ENCODE peak calls at places on chromosomes 6 and 20, in four cellular contexts. N is brain microvascular endothelial cell, S is fibroblast of pulmonary artery, L is mammary epithelial cell. I is an unnamed sample.

GRCh38 chr6:122839477-122839876 is 50.4 kb downstream of the SMPDL3A start:
- DNase-seq in N (peak; percentile 61), S (peak; percentile 70), L (peak; percentile 48), I (peak; percentile 51)

GRCh38 chr6:135240711-135241110 is 59.6 kb downstream of the MYB start:
- DNase-seq in N (no peak), S (no peak), L (no peak), I (no peak)

GRCh38 chr6:13455604-13456003 is 31.8 kb downstream of the GFOD1 start:
- DNase-seq in N (no peak), S (no peak), L (no peak), I (no peak)

GRCh38 chr6:31664790-31665500 is at the start of gene GPANK1:
- DNase-seq in N (peak; percentile 92), S (peak; percentile 97), L (peak; percentile 95), I (peak; percentile 95)

GRCh38 chr6:38035478-38035877 is 216.0 kb downstream of the ZFAND3 start:
- DNase-seq in N (no peak), S (no peak), L (no peak), I (peak; percentile 5)

GRCh38 chr6:14743465-14744211 is 502.2 kb upstream of the JARID2 start:
- DNase-seq in N (peak; percentile 99), S (peak; percentile 98), L (peak; percentile 99), I (peak; percentile 99)

GRCh38 chr6:77492529-77492928 is 29.2 kb upstream of the HTR1B start:
- DNase-seq in N (no peak), S (no peak), L (no peak), I (no peak)

GRCh38 chr6:79394690-79395089 is 142.5 kb downstream of the LCA5 start:
- DNase-seq in N (no peak), S (no peak), L (no peak), I (no peak)

GRCh38 chr6:107812370-107812769 is 11.7 kb downstream of the SCML4 start:
- DNase-seq in N (no peak), S (no peak), L (no peak), I (no peak)

GRCh38 chr20:45341579-45341938 is 6.7 kb downstream of the SDC4 start:
- DNase-seq in N (no peak), S (no peak), L (no peak), I (no peak)

GRCh38 chr6:33950891-33951889 is 147.4 kb upstream of the MLN start:
- DNase-seq in N (no peak), S (no peak), L (no peak), I (no peak)

GRCh38 chr6:132730560-132730959 is 16.7 kb upstream of the VNN1 start:
- DNase-seq in N (peak; percentile 6), S (peak; percentile 26), L (peak; percentile 50), I (peak; percentile 12)

GRCh38 chr6:46203388-46203787 is 32.6 kb upstream of the ENPP5 start:
- DNase-seq in N (no peak), S (peak; percentile 11), L (no peak), I (no peak)

GRCh38 chr6:13431861-13432465 is 55.4 kb downstream of the GFOD1 start:
- DNase-seq in N (peak; percentile 18), S (peak; percentile 53), L (no peak), I (peak; percentile 30)

GRCh38 chr6:158853072-158853871 is 34.1 kb upstream of the EZR start:
- DNase-seq in N (peak; percentile 86), S (peak; percentile 94), L (peak; percentile 100), I (peak; percentile 89)

GRCh38 chr6:21595265-21595950 is 1.9 kb downstream of the SOX4 start:
- DNase-seq in N (no peak), S (peak; percentile 39), L (peak; percentile 46), I (peak; percentile 18)

GRCh38 chr20:9241232-9241692 is 172.4 kb downstream of the PLCB4 start:
- DNase-seq in N (peak; percentile 32), S (peak; percentile 75), L (peak; percentile 55), I (peak; percentile 93)

GRCh38 chr6:35190306-35190705 is 23.4 kb upstream of the SCUBE3 start:
- DNase-seq in N (no peak), S (no peak), L (no peak), I (peak; percentile 53)

GRCh38 chr6:46793138-46793537 is at the start of gene MEP1A:
- DNase-seq in N (no peak), S (no peak), L (no peak), I (no peak)

GRCh38 chr6:155100087-155100486 is 105.0 kb downstream of the TIAM2 start:
- DNase-seq in N (no peak), S (no peak), L (no peak), I (no peak)

GRCh38 chr6:7270320-7271204 is 42.4 kb downstream of the SSR1 start:
- DNase-seq in N (no peak), S (no peak), L (no peak), I (no peak)

DNA sequence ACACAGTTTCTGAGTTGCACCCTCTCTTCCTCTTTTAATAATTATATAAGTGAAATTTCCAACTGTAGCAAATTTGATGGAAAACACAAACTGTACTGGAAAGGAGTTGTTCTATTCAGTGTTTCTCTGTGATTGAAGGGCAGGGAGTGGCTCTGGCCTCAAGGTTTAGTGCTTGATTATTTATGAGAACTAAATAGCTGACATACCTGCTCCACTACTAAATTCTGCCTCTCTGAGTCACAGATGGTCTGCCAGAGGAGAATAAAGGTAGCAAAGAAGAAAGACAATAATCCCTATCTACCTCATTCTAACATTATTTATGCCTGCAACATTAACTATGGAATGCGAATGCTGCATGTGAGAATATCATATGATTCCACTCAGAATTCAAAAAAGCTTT is 9.3 kb downstream of the BMP5 start:
- DNase-seq in N (no peak), S (no peak), L (peak; percentile 76), I (no peak)
- H3K4me3 ChIP-seq in N (no peak overlapping the region), S (no peak overlapping the region), L (no peak overlapping the region), I (no peak overlapping the region)

GRCh38 chr6:24926639-24927038 is 9.1 kb downstream of the RIPOR2 start:
- DNase-seq in N (no peak), S (no peak), L (no peak), I (no peak)

GRCh38 chr6:24926192-24926591 is 9.6 kb downstream of the RIPOR2 start:
- DNase-seq in N (no peak), S (no peak), L (no peak), I (no peak)

GRCh38 chr6:24927985-24928735 is 7.6 kb downstream of the RIPOR2 start:
- DNase-seq in N (peak; percentile 34), S (peak; percentile 24), L (no peak), I (no peak)

GRCh38 chr6:24925661-24926060 is 10.1 kb downstream of the RIPOR2 start:
- DNase-seq in N (no peak), S (no peak), L (no peak), I (no peak)

GRCh38 chr6:24927234-24927955 is 8.4 kb downstream of the RIPOR2 start:
- DNase-seq in N (no peak), S (no peak), L (no peak), I (no peak)
- H3K4me3 ChIP-seq in N (no peak overlapping the region), S (no peak overlapping the region), L (no peak overlapping the region), I (no peak overlapping the region)

DNA sequence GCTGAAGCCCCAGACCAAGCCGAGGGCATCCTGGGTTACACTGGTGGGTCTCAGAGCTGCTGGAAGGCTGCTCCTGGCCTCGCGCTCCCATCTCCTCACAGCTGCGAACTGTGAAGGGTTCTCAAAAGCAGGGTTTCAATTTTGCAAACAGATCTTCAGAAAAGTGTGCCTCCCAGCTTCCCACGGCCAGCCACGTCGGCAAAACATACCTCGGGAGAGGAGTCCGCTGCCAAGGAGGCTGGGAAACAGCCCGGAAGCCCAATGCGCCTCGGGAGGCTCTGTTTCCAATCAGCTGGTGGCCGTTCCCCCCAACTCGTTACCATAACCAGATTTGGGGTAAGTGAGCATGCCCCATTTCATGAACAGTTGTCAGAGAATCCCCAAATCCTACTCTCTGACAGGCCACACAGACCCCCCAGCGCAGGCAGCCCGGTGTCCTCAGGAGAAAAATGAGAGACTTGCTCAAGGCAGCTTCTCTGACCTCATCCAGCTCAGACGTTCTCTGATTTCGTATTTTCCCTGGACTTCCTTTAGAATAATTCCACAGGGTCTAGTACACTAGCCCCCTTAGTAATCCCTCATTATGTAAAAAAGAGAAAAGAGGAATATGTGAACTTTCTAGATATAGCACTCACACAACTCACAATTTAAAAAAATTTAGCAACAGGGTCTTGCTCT is 98.4 kb downstream of the SNX5 start:
- DNase-seq in N (no peak), S (peak; percentile 40), L (no peak), I (peak; percentile 63)
- H3K4me3 ChIP-seq in N (no peak overlapping the region), S (no peak overlapping the region), L (no peak overlapping the region), I (peak overlapping the region; percentile 24)

GRCh38 chr20:19236371-19237055 is 24.1 kb downstream of the SLC24A3 start:
- DNase-seq in N (no peak), S (no peak), L (no peak), I (no peak)
- H3K4me3 ChIP-seq in N (no peak overlapping the region), S (no peak overlapping the region), L (no peak overlapping the region), I (no peak overlapping the region)

GRCh38 chr20:57377350-57377749 is 13.8 kb upstream of the RBM38 start:
- DNase-seq in N (no peak), S (no peak), L (no peak), I (no peak)
- H3K4me3 ChIP-seq in N (no peak overlapping the region), S (no peak overlapping the region), L (no peak overlapping the region), I (no peak overlapping the region)

DNA sequence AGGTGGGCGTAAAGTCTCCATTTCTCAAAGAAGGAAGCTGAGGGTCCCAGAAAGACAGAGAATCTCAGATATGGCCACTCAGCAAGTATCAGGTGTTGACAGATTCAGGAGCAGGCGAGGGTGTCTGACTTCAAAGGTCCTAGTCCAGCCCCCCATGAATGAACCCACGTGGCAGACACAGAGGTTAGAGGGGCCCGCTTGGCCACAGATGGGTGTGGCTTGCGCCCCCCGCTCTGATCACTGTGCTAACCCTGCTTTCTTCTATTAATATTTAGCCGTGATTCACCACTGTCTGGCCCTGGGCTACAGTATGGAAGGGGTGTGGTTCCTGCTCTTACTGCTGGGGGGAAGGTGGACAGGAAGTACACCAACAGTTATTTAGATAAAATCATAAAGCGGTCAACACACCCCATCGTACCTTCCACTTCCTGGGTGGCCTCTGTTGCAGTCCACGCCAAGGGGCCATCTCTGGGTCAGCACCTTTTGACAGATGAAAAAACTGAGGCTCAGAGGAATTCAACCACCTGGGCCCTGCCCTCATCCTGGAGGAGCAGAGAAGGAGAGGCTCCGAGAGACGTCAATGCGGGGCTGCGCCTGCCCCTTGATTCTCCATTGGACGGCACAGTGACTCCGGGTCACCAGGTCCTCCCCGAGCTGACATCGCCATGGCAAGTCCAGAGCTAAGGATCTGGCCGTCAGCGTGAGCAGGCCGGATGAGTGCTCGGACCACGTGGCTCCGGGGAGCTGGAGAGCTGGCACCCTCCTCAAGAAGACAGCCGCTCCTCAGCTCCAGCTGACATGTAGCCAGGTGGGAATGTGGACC is 206.3 kb downstream of the PREX1 start:
- DNase-seq in N (peak; percentile 28), S (no peak), L (peak; percentile 59), I (peak; percentile 22)
- H3K4me3 ChIP-seq in N (no peak overlapping the region), S (no peak overlapping the region), L (no peak overlapping the region), I (no peak overlapping the region)

DNA sequence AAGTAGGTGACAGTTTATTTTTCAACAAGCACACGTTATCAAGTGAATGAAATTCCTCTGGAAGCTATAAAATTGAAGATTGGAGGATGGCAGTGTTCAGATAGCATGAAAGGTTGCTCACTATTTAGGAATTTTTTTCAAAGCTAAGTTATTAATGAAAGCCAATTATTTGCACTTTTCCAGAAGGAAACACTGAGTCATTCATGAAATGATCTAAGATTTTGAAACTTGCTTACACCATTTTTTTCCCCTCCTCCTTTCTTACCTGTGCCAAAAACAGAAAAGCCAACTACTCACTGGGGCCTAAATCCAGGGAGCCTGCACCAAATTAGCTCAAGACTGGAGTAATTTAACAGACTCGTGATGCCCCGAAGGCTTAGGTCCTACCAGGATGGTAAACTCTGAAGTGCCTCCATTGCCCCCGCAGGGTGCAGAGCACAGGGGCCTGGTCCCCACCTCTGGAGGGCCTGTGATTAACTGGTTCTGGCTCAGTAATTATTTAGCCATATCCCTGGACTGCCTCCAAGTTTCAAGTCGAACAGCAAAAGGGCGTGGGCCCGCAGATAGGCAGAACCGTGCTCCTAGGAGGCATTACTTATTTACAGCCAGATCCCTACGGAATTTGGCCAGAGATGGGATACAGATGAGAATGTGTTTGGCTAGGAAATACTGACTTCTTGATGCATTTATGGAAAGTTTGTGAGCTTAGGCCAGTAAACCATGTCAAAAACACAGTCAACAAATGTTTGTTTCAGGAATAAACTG is 28.0 kb upstream of the ZNF217 start:
- DNase-seq in N (no peak), S (peak; percentile 95), L (peak; percentile 89), I (peak; percentile 97)
- H3K4me3 ChIP-seq in N (no peak overlapping the region), S (no peak overlapping the region), L (no peak overlapping the region), I (no peak overlapping the region)